ENCODE peak calls at places on chromosome 12, in eight cellular contexts. One of them, this sample, is unnamed.

GRCh38 chr12:117470804-117471203 is 109.4 kb upstream of the NOS1 start:
- DNase-seq in Peyer's patch: no peak
- DNase-seq in transverse colon: no peak
- DNase-seq in right lobe of liver: no peak
- DNase-seq in upper lobe of left lung: no peak
- DNase-seq in body of pancreas: no peak
- DNase-seq in HCT116: no peak
- DNase-seq in stomach: no peak
- DNase-seq in this sample: no peak

GRCh38 chr12:3135522-3136461 is 58.6 kb downstream of the TSPAN9 start:
- DNase-seq in Peyer's patch: peak
- DNase-seq in transverse colon: peak
- DNase-seq in right lobe of liver: no peak
- DNase-seq in upper lobe of left lung: no peak
- DNase-seq in body of pancreas: peak
- DNase-seq in HCT116: peak
- DNase-seq in stomach: no peak
- DNase-seq in this sample: no peak

GRCh38 chr12:104166465-104166864 is 28.5 kb upstream of the NFYB start:
- DNase-seq in Peyer's patch: no peak
- DNase-seq in transverse colon: no peak
- DNase-seq in right lobe of liver: no peak
- DNase-seq in upper lobe of left lung: no peak
- DNase-seq in body of pancreas: no peak
- DNase-seq in HCT116: no peak
- DNase-seq in stomach: no peak
- DNase-seq in this sample: no peak

GRCh38 chr12:89786177-89786810 is 77.7 kb upstream of the ATP2B1 start:
- DNase-seq in Peyer's patch: no peak
- DNase-seq in transverse colon: no peak
- DNase-seq in right lobe of liver: no peak
- DNase-seq in upper lobe of left lung: no peak
- DNase-seq in body of pancreas: no peak
- DNase-seq in HCT116: no peak
- DNase-seq in stomach: no peak
- DNase-seq in this sample: no peak

GRCh38 chr12:75366629-75367028 is 24.3 kb upstream of the GLIPR1L2 start:
- DNase-seq in Peyer's patch: no peak
- DNase-seq in transverse colon: no peak
- DNase-seq in right lobe of liver: no peak
- DNase-seq in upper lobe of left lung: no peak
- DNase-seq in body of pancreas: no peak
- DNase-seq in HCT116: no peak
- DNase-seq in stomach: no peak
- DNase-seq in this sample: no peak

GRCh38 chr12:113244015-113244983 is 23.0 kb downstream of the TPCN1 start:
- DNase-seq in Peyer's patch: no peak
- DNase-seq in transverse colon: peak
- DNase-seq in right lobe of liver: peak
- DNase-seq in upper lobe of left lung: no peak
- DNase-seq in body of pancreas: peak
- DNase-seq in HCT116: no peak
- DNase-seq in stomach: peak
- DNase-seq in this sample: no peak

GRCh38 chr12:91746976-91747375 is 398.7 kb downstream of the BTG1 start:
- DNase-seq in Peyer's patch: no peak
- DNase-seq in transverse colon: no peak
- DNase-seq in right lobe of liver: no peak
- DNase-seq in upper lobe of left lung: no peak
- DNase-seq in body of pancreas: no peak
- DNase-seq in HCT116: no peak
- DNase-seq in stomach: no peak
- DNase-seq in this sample: no peak

GRCh38 chr12:21239866-21240265 is 94.9 kb downstream of the SLCO1A2 start:
- DNase-seq in Peyer's patch: no peak
- DNase-seq in transverse colon: no peak
- DNase-seq in right lobe of liver: no peak
- DNase-seq in upper lobe of left lung: no peak
- DNase-seq in body of pancreas: no peak
- DNase-seq in HCT116: no peak
- DNase-seq in stomach: no peak
- DNase-seq in this sample: no peak

GRCh38 chr12:97764700-97765099 is 302.1 kb downstream of the RMST start:
- DNase-seq in Peyer's patch: no peak
- DNase-seq in transverse colon: no peak
- DNase-seq in right lobe of liver: no peak
- DNase-seq in upper lobe of left lung: no peak
- DNase-seq in body of pancreas: no peak
- DNase-seq in HCT116: no peak
- DNase-seq in stomach: no peak
- DNase-seq in this sample: no peak

GRCh38 chr12:97763113-97763512 is 300.5 kb downstream of the RMST start:
- DNase-seq in Peyer's patch: no peak
- DNase-seq in transverse colon: no peak
- DNase-seq in right lobe of liver: no peak
- DNase-seq in upper lobe of left lung: no peak
- DNase-seq in body of pancreas: no peak
- DNase-seq in HCT116: no peak
- DNase-seq in stomach: no peak
- DNase-seq in this sample: no peak

DNA sequence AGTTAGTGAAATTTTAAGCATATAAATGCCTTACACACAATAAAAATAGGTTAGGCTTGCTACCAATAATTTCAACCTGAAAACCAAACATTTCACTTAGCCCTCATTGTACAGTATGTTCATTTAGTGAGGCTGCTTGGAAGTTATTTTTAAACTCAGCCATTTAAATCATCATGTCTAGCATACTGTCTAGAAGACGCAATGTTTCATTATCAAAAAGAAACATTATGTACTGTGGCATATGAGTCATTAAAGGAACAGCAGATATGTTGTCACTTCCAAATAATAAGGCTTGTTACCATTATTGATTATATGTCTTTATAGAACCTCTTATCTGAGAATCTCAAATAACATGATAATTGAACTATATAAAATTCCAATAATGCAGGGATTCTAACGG is 304.7 kb downstream of the RMST start:
- DNase-seq in Peyer's patch: no peak
- DNase-seq in transverse colon: no peak
- DNase-seq in right lobe of liver: no peak
- DNase-seq in upper lobe of left lung: no peak
- DNase-seq in body of pancreas: no peak
- DNase-seq in HCT116: no peak
- DNase-seq in stomach: no peak
- DNase-seq in this sample: no peak
- H3K4me3 ChIP-seq in Peyer's patch: no peak
- H3K4me3 ChIP-seq in transverse colon: no peak
- H3K4me3 ChIP-seq in right lobe of liver: no peak
- H3K4me3 ChIP-seq in upper lobe of left lung: no peak
- H3K4me3 ChIP-seq in body of pancreas: no peak
- H3K4me3 ChIP-seq in HCT116: no peak
- H3K4me3 ChIP-seq in stomach: no peak
- H3K4me3 ChIP-seq in this sample: no peak

DNA sequence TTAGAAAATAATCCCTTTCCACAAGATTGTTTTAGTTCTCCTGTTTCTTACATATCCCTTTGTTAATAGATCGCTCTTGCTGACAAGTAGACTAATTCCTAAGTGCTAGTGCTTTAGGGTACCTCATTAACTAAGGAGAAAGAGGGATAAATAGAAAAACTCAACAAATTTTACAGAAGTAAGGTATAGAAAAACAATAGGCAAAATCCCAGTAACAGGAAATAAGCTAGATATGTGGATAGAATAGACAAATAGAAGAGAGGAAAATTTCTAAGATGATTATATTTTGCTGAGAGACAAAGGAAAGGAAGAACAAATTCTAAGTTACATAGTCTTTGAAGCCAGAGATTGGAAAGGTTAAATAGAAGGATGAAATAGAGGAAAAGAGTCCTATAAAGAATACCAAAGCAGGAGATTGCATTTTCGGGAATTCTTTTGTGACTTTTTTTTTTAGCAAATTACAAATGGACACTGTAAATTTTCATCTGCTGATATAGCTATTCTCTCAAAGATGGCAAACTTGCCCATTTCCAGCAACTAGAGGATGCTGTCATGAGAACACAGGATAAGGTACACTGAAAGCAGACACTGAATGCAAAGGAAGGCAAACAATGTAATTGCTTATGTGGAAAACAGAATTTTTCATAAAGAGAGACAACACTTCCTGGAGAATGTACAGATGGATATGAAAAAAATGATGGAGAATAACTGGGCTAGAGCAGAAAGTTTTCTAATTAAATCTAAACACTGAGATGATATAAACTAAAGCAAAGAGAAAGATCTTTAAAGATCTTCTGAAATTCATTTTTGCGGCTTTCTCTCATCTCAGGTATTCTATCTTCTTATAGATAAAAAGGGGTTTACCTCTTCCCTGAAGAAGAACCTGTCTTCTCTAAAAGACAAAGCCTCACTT is 765 bp downstream of the CD69 start:
- DNase-seq in Peyer's patch: no peak
- DNase-seq in transverse colon: no peak
- DNase-seq in right lobe of liver: no peak
- DNase-seq in upper lobe of left lung: no peak
- DNase-seq in body of pancreas: no peak
- DNase-seq in HCT116: no peak
- DNase-seq in stomach: no peak
- DNase-seq in this sample: no peak
- TF ChIP-seq POLR2A in Peyer's patch: no peak
- TF ChIP-seq POLR2A in transverse colon: no peak
- TF ChIP-seq POLR2A in right lobe of liver: no peak
- TF ChIP-seq POLR2A in upper lobe of left lung: no peak
- TF ChIP-seq POLR2A in body of pancreas: no peak
- TF ChIP-seq POLR2A in HCT116: no peak
- TF ChIP-seq POLR2A in stomach: no peak
- TF ChIP-seq POLR2A in this sample: no peak

GRCh38 chr12:51822956-51823355 is 25.6 kb downstream of the FIGNL2 start:
- DNase-seq in Peyer's patch: no peak
- DNase-seq in transverse colon: no peak
- DNase-seq in right lobe of liver: no peak
- DNase-seq in upper lobe of left lung: no peak
- DNase-seq in body of pancreas: peak
- DNase-seq in HCT116: no peak
- DNase-seq in stomach: no peak
- DNase-seq in this sample: no peak

GRCh38 chr12:51819851-51820720 is 28.4 kb downstream of the FIGNL2 start:
- DNase-seq in Peyer's patch: peak
- DNase-seq in transverse colon: peak
- DNase-seq in right lobe of liver: no peak
- DNase-seq in upper lobe of left lung: no peak
- DNase-seq in body of pancreas: peak
- DNase-seq in HCT116: no peak
- DNase-seq in stomach: peak
- DNase-seq in this sample: no peak

GRCh38 chr12:51820721-51821422 is 27.6 kb downstream of the FIGNL2 start:
- DNase-seq in Peyer's patch: peak
- DNase-seq in transverse colon: peak
- DNase-seq in right lobe of liver: peak
- DNase-seq in upper lobe of left lung: peak
- DNase-seq in body of pancreas: peak
- DNase-seq in HCT116: no peak
- DNase-seq in stomach: peak
- DNase-seq in this sample: no peak

GRCh38 chr12:51822261-51822616 is 26.3 kb downstream of the FIGNL2 start:
- DNase-seq in Peyer's patch: no peak
- DNase-seq in transverse colon: no peak
- DNase-seq in right lobe of liver: no peak
- DNase-seq in upper lobe of left lung: no peak
- DNase-seq in body of pancreas: no peak
- DNase-seq in HCT116: no peak
- DNase-seq in stomach: no peak
- DNase-seq in this sample: no peak

DNA sequence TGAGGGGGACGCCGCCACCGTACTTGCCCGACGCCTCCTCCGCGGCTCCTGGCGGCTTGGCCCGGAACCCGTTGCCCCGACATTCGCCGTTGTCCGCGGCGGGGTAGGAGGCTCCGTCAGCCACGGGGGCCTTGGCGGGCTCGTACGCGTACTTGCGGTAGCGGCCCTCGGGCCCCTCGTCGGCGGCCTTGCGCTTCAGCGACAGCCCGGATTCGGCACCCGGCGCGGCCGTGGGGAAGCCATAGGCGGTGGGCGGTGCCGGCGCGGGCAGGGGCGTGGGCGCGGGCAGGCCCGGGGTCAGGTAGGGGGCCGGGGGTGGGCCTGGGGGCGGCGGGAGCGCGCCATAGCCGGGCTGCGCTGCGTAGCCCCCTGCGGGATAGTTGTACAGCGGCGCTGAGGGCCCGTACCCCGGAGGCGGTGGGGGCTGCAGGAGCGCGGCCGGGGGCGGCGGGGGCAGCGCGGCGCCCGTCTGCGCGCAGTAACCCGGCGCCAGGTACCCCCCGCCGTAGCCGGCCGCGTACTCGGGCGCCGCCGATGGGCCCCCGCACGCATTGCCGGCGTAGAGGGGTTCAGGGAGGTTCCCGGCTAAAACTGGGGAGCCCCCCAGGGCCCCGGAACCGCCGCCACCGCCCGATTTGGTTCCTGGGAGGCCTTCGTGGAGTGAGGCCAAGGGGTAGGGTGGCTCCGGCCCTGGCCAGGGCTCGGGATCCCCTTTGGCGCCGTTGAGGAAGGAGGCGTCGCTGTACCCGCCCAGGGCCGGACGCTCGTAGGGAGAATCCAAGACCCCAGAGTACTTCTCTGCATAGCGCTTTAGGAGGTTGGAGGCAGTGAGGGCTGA is 26.9 kb downstream of the FIGNL2 start:
- DNase-seq in Peyer's patch: no peak
- DNase-seq in transverse colon: no peak
- DNase-seq in right lobe of liver: no peak
- DNase-seq in upper lobe of left lung: peak
- DNase-seq in body of pancreas: no peak
- DNase-seq in HCT116: no peak
- DNase-seq in stomach: no peak
- DNase-seq in this sample: no peak
- H3K27ac ChIP-seq in Peyer's patch: peak
- H3K27ac ChIP-seq in transverse colon: peak
- H3K27ac ChIP-seq in right lobe of liver: peak
- H3K27ac ChIP-seq in upper lobe of left lung: peak
- H3K27ac ChIP-seq in body of pancreas: peak
- H3K27ac ChIP-seq in HCT116: peak
- H3K27ac ChIP-seq in stomach: peak
- H3K27ac ChIP-seq in this sample: peak

DNA sequence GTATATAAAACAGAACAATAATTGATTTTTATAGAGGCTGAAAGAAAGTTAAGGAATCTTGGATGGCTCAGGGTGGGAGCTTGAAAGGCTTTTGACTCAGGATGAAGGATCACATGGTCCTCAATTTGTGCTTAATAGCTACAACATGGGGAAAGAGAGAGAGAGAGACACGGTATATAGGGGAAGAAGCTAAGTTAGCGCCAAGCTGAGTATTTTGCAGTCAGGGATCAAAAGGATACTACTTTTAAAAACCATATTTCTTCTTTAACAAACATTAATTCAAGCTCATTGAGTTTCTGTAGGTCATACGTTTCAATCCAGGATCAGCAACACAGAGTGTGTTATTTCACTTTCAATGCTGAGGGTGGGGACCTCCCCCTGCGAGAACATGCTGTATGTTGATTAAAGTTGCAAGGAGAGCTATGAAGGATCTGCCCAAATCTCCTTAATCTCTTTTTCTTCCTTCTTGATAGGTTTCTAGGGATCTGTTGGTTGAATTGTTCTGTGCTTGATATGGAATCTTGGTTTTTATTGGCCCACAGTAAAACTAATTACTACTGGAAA is 133.1 kb upstream of the NUDT4 start:
- DNase-seq in Peyer's patch: no peak
- DNase-seq in transverse colon: no peak
- DNase-seq in right lobe of liver: no peak
- DNase-seq in upper lobe of left lung: no peak
- DNase-seq in body of pancreas: no peak
- DNase-seq in HCT116: no peak
- DNase-seq in stomach: no peak
- DNase-seq in this sample: no peak
- H3K4me3 ChIP-seq in Peyer's patch: no peak
- H3K4me3 ChIP-seq in transverse colon: no peak
- H3K4me3 ChIP-seq in right lobe of liver: no peak
- H3K4me3 ChIP-seq in upper lobe of left lung: no peak
- H3K4me3 ChIP-seq in body of pancreas: no peak
- H3K4me3 ChIP-seq in HCT116: no peak
- H3K4me3 ChIP-seq in stomach: no peak
- H3K4me3 ChIP-seq in this sample: no peak